ENCODE peak calls at places on chromosomes 12 and 14, in four cellular contexts. One of them, this sample, is unnamed.

GRCh38 chr14:65949711-65950516 is 536.3 kb upstream of the CCDC196 start:
- DNase-seq in lower leg skin: no peak
- DNase-seq in tibial artery: no peak
- DNase-seq in Karpas-422: no peak
- DNase-seq in this sample: peak

GRCh38 chr14:89254201-89254919 is 162.7 kb downstream of the FOXN3 start:
- DNase-seq in lower leg skin: no peak
- DNase-seq in tibial artery: no peak
- DNase-seq in Karpas-422: no peak
- DNase-seq in this sample: no peak

GRCh38 chr12:42666671-42667243 is 77.2 kb upstream of the PRICKLE1 start:
- DNase-seq in lower leg skin: no peak
- DNase-seq in tibial artery: no peak
- DNase-seq in Karpas-422: no peak
- DNase-seq in this sample: no peak

GRCh38 chr12:19351346-19351745 is 87.9 kb upstream of the AEBP2 start:
- DNase-seq in lower leg skin: no peak
- DNase-seq in tibial artery: no peak
- DNase-seq in Karpas-422: no peak
- DNase-seq in this sample: no peak

GRCh38 chr12:43325786-43326185 is 226.2 kb downstream of the ADAMTS20 start:
- DNase-seq in lower leg skin: no peak
- DNase-seq in tibial artery: no peak
- DNase-seq in Karpas-422: no peak
- DNase-seq in this sample: no peak

GRCh38 chr12:39723831-39724230 is 104.2 kb upstream of the ABCD2 start:
- DNase-seq in lower leg skin: no peak
- DNase-seq in tibial artery: peak
- DNase-seq in Karpas-422: peak
- DNase-seq in this sample: peak

GRCh38 chr14:79011091-79011919 is 841.1 kb downstream of the NRXN3 start:
- DNase-seq in lower leg skin: no peak
- DNase-seq in tibial artery: no peak
- DNase-seq in Karpas-422: peak
- DNase-seq in this sample: peak

GRCh38 chr12:114131824-114132223 is 165.7 kb upstream of the RBM19 start:
- DNase-seq in lower leg skin: no peak
- DNase-seq in tibial artery: no peak
- DNase-seq in Karpas-422: no peak
- DNase-seq in this sample: no peak

GRCh38 chr12:87953257-87953860 is 75.8 kb downstream of the C12orf50 start:
- DNase-seq in lower leg skin: no peak
- DNase-seq in tibial artery: no peak
- DNase-seq in Karpas-422: peak
- DNase-seq in this sample: peak

GRCh38 chr12:67356400-67356799 is 87.2 kb downstream of the CAND1 start:
- DNase-seq in lower leg skin: no peak
- DNase-seq in tibial artery: no peak
- DNase-seq in Karpas-422: no peak
- DNase-seq in this sample: no peak
- H3K4me3 ChIP-seq in lower leg skin: no peak
- H3K4me3 ChIP-seq in tibial artery: no peak
- H3K4me3 ChIP-seq in Karpas-422: no peak
- H3K4me3 ChIP-seq in this sample: no peak

GRCh38 chr12:95481888-95482287 is 7.9 kb downstream of the METAP2 start:
- DNase-seq in lower leg skin: no peak
- DNase-seq in tibial artery: no peak
- DNase-seq in Karpas-422: no peak
- DNase-seq in this sample: no peak
- H3K4me3 ChIP-seq in lower leg skin: no peak
- H3K4me3 ChIP-seq in tibial artery: no peak
- H3K4me3 ChIP-seq in Karpas-422: no peak
- H3K4me3 ChIP-seq in this sample: no peak

DNA sequence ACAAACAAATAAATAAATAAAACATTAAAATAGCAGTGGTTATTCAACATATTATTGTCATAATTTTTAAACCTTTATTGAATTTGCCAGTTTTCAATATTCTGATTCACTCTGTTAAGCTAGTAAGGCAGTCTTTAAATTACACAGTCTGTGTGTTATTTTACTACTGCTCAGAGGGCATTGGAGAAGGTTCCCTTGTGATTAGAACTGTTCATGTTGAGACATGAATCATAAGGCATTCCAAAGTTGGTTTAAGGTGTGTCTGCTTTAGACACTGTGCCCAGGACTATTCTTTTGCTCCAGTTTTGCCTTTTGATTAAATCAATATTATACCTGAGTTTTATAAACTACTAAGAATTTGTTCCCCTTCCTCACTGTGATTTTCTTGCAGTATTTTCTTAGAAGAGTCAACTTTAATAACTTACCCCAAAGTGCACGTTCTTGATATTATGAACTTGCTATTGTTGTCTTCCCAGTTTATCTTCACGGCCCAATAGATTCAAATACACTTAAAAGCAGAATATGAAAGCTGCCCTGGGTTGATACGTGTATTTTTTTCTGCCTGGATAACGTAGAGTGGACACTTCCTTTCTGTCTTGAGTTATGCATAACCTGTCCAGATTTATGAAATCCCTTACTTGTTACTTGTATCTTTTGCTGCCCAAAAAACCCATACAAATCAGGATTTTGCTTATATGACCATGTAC is 105.3 kb upstream of the BCAT1 start:
- DNase-seq in lower leg skin: no peak
- DNase-seq in tibial artery: no peak
- DNase-seq in Karpas-422: peak
- DNase-seq in this sample: no peak
- H3K4me3 ChIP-seq in lower leg skin: no peak
- H3K4me3 ChIP-seq in tibial artery: no peak
- H3K4me3 ChIP-seq in Karpas-422: peak
- H3K4me3 ChIP-seq in this sample: no peak

GRCh38 chr12:65827827-65828231 is 3.5 kb downstream of the HMGA2 start:
- DNase-seq in lower leg skin: no peak
- DNase-seq in tibial artery: no peak
- DNase-seq in Karpas-422: no peak
- DNase-seq in this sample: no peak

GRCh38 chr12:65825323-65825572 is 965 bp downstream of the HMGA2 start:
- DNase-seq in lower leg skin: no peak
- DNase-seq in tibial artery: no peak
- DNase-seq in Karpas-422: no peak
- DNase-seq in this sample: no peak

GRCh38 chr12:65825573-65826512 is 1.6 kb downstream of the HMGA2 start:
- DNase-seq in lower leg skin: no peak
- DNase-seq in tibial artery: no peak
- DNase-seq in Karpas-422: no peak
- DNase-seq in this sample: no peak

GRCh38 chr12:65828711-65829339 is 4.5 kb downstream of the HMGA2 start:
- DNase-seq in lower leg skin: no peak
- DNase-seq in tibial artery: no peak
- DNase-seq in Karpas-422: no peak
- DNase-seq in this sample: no peak

GRCh38 chr12:65826513-65827171 is 2.4 kb downstream of the HMGA2 start:
- DNase-seq in lower leg skin: no peak
- DNase-seq in tibial artery: no peak
- DNase-seq in Karpas-422: no peak
- DNase-seq in this sample: peak
- H3K4me3 ChIP-seq in lower leg skin: no peak
- H3K4me3 ChIP-seq in tibial artery: peak
- H3K4me3 ChIP-seq in Karpas-422: no peak
- H3K4me3 ChIP-seq in this sample: peak

DNA sequence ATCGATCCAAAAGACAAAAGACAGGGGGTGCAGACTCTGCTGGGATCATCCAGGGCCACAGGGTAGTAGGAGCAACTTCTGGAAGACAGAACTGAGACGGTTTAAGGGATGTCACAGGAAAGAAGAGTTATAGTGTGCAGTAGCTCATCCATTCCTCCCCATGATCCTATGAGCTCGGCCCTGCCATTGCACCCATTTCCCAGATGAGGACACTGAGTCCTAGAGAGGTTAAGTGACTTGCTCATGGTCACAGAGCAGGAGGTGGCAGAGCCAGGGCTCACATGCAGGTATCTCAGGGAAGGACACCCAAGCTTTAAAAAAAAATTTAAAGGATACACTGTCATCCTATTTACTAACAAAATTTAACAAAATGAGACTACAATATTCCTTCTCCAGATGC is 86.1 kb upstream of the FZD10 start:
- DNase-seq in lower leg skin: no peak
- DNase-seq in tibial artery: no peak
- DNase-seq in Karpas-422: no peak
- DNase-seq in this sample: no peak
- H3K4me3 ChIP-seq in lower leg skin: no peak
- H3K4me3 ChIP-seq in tibial artery: no peak
- H3K4me3 ChIP-seq in Karpas-422: no peak
- H3K4me3 ChIP-seq in this sample: no peak

GRCh38 chr14:104882325-104882973 is 17.4 kb downstream of the CEP170B start:
- DNase-seq in lower leg skin: no peak
- DNase-seq in tibial artery: no peak
- DNase-seq in Karpas-422: peak
- DNase-seq in this sample: peak
- H3K4me3 ChIP-seq in lower leg skin: no peak
- H3K4me3 ChIP-seq in tibial artery: no peak
- H3K4me3 ChIP-seq in Karpas-422: no peak
- H3K4me3 ChIP-seq in this sample: no peak

DNA sequence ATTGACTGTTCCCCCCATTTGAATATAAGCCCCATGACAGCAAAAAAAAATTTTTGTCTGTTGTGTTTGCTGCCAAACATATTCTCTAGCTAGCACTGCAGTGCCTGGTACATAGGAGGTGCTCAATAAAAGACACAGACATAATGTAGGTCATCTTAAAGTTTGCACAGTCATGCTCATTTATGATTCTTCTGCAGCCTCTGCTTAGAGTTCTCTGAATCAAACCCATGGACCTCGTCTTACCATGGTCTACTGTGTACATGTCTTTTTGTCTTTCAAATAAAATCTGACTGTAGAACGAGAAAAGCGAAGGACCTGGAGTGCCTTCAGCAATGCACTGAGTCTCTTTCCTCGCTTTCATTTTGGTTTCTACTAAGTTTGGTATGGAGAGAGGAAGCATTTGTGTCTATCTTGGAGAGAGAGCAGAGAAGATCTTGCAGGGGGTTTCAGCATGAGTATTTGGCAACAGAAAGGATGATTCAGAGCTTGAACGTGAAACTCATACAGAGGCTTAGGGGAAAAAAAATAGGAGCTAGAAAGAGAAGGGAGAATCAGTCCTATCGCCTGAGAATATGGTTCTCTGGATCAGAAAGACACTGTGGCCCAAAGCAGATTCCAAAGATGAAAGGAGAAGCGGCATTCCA is 38.8 kb upstream of the TMCC3 start:
- DNase-seq in lower leg skin: no peak
- DNase-seq in tibial artery: no peak
- DNase-seq in Karpas-422: no peak
- DNase-seq in this sample: peak
- H3K4me3 ChIP-seq in lower leg skin: no peak
- H3K4me3 ChIP-seq in tibial artery: peak
- H3K4me3 ChIP-seq in Karpas-422: no peak
- H3K4me3 ChIP-seq in this sample: no peak

GRCh38 chr12:75984577-75985182 is 46.9 kb downstream of the PHLDA1 start:
- DNase-seq in lower leg skin: no peak
- DNase-seq in tibial artery: no peak
- DNase-seq in Karpas-422: peak
- DNase-seq in this sample: no peak
- H3K4me3 ChIP-seq in lower leg skin: no peak
- H3K4me3 ChIP-seq in tibial artery: no peak
- H3K4me3 ChIP-seq in Karpas-422: no peak
- H3K4me3 ChIP-seq in this sample: no peak

DNA sequence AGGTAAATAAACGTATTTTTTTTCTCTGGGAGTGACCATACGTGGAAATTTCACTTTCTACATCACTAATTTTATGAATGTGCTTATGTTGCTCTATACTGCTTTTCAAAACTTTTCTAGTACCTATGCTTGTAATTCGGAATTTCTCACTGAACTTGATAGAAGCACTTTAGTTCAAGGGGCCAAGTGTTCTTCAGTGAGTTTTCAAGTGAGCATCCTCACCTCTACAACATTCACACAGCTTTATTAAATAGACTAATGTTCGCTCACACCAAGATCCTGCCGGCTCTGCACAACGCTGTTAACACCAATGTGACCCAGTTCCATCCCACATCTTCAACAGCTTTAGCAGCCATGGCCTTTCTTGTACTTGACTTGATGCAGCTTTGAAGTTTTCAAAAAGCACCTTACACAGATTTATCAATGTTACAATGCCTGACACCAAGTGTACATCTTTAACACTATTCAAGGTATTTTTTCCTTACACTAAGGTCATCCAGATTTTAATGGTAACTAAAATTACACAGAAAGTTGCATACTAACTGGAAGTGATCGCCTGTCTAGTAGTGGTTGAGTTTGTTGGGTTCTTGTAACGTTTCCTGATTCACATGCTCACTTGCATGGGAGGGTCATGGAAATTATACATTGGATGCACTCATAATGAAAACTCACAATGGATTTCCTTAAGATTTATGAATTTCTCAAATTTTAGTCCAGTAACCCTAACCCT is 4.5 kb downstream of the UBC start:
- DNase-seq in lower leg skin: no peak
- DNase-seq in tibial artery: no peak
- DNase-seq in Karpas-422: peak
- DNase-seq in this sample: peak
- H3K4me3 ChIP-seq in lower leg skin: no peak
- H3K4me3 ChIP-seq in tibial artery: peak
- H3K4me3 ChIP-seq in Karpas-422: no peak
- H3K4me3 ChIP-seq in this sample: peak

This sample was measured in foreskin fibroblast.